ENCODE peak calls at places on chromosome 9, in five cellular contexts. H is CD8-positive, alpha-beta T cell; R is transverse colon; W is endodermal cell; Y is brain microvascular endothelial cell. K is an unnamed sample.
A peak's percentile ranks its signal among the peaks of the same experiment; 100 is the strongest.

GRCh38 chr9:14782652-14783051 is 60.1 kb upstream of the CER1 start:
- DNase-seq in H (no peak), R (no peak), Y (no peak), W (no peak), K (no peak)

GRCh38 chr9:133238272-133238850 is 29.3 kb upstream of the OBP2B start:
- DNase-seq in W (peak; percentile 100), R (peak; percentile 94), H (no peak), Y (peak; percentile 26), K (peak; percentile 91)

GRCh38 chr9:108775901-108776306 is 79.9 kb downstream of the ACTL7B start:
- DNase-seq in H (no peak), Y (no peak), R (no peak), W (no peak), K (no peak)

GRCh38 chr9:84779892-84780291 is 110.4 kb downstream of the NTRK2 start:
- DNase-seq in Y (no peak), W (no peak), H (no peak), R (no peak), K (no peak)

GRCh38 chr9:16321461-16322119 is 548.9 kb downstream of the BNC2 start:
- DNase-seq in R (no peak), Y (no peak), W (no peak), H (no peak), K (no peak)

GRCh38 chr9:81499021-81499454 is 190.3 kb downstream of the TLE1 start:
- DNase-seq in Y (peak; percentile 28), W (no peak), H (no peak), R (no peak), K (no peak)

GRCh38 chr9:69325409-69326212 is 596 bp downstream of the ENTREP1 start:
- DNase-seq in Y (no peak), R (peak; percentile 16), W (peak; percentile 78), H (no peak), K (peak; percentile 59)

GRCh38 chr9:130570200-130570599 is 9.2 kb upstream of the FUBP3 start:
- DNase-seq in R (no peak), H (no peak), W (no peak), Y (peak; percentile 37), K (no peak)

GRCh38 chr9:129656795-129657390 is 8.6 kb upstream of the PRRX2 start:
- DNase-seq in W (no peak), H (no peak), R (no peak), Y (peak; percentile 79), K (no peak)

GRCh38 chr9:26264709-26265601 is 586.7 kb upstream of the TUSC1 start:
- DNase-seq in W (no peak), Y (peak; percentile 93), R (no peak), H (no peak), K (no peak)

GRCh38 chr9:114507726-114508125 is 2.5 kb upstream of the WHRN start:
- DNase-seq in H (peak; percentile 28), Y (no peak), W (no peak), R (no peak), K (no peak)

DNA sequence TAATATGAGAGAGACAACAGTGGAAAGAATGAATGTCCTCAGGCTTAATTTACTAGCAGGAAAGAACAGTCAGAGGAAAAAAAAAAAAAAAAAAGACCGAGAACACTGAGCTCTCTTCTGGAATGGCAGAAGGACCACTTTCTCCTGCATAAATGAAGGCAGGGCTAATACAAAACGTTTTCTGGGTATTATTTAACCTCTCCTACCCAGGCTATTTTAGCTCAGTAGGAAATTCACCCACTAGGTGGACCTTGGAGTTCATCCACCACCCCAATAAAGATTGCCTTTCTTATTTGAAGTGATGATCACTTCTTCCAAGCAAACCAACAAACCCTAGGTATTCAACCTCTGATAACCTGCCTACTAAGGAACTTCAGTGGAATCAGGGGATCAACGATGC is 3.7 kb downstream of the GLIS3 start:
- DNase-seq in R (no peak), W (no peak), Y (no peak), H (no peak), K (no peak)
- H3K27me3 ChIP-seq in R (no peaks in the 10 kb centered on the region), W (peaks cover 36% of the 10 kb centered on the region), Y (no peaks in the 10 kb centered on the region), H (no peaks in the 10 kb centered on the region), K (no peaks in the 10 kb centered on the region)

DNA sequence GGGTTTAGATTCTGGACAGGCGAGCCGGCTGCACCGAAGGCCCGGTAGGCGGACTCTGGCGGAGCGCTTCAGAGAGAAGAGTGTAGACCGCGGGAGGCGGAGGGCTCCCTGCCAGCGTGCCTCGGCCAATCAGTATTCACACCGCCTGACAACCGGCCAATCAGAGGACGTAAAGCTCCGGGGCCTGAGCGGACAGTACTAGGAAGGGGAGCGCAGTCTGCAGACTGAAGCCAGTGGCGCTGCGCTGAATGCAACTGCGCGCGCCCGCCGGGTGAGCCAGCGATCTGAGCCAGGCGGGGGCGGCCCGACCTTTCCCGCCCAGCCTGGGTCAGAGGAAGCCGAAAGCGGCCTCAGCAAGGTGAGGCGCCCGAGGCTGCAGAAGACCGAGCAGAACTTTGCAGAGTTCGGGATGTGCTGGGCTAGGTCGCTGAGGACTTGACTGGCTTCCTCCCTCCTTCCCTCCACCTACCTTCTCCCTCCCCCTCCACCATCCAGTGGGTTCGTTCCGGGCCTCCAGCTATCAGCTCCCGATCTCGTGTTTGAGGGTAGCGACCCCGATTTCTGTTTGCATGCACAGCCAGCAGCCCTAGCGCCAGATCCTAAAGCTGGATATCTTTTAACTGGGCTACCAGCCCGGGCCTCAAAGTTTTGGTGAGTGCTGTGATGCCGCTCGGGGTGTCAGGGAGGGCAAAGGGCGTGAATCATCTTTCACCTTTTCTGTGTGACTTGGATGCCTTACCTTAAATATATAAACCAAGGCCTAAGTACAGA is at the start of gene DMRT2:
- DNase-seq in R (peak; percentile 93), Y (peak; percentile 12), H (no peak), W (peak; percentile 57), K (peak; percentile 17)
- H3K27me3 ChIP-seq in R (peaks cover 100% of the 10 kb centered on the region), Y (peaks cover 84% of the 10 kb centered on the region), H (peaks cover 59% of the 10 kb centered on the region), W (peaks cover 99% of the 10 kb centered on the region), K (no peaks in the 10 kb centered on the region)

DNA sequence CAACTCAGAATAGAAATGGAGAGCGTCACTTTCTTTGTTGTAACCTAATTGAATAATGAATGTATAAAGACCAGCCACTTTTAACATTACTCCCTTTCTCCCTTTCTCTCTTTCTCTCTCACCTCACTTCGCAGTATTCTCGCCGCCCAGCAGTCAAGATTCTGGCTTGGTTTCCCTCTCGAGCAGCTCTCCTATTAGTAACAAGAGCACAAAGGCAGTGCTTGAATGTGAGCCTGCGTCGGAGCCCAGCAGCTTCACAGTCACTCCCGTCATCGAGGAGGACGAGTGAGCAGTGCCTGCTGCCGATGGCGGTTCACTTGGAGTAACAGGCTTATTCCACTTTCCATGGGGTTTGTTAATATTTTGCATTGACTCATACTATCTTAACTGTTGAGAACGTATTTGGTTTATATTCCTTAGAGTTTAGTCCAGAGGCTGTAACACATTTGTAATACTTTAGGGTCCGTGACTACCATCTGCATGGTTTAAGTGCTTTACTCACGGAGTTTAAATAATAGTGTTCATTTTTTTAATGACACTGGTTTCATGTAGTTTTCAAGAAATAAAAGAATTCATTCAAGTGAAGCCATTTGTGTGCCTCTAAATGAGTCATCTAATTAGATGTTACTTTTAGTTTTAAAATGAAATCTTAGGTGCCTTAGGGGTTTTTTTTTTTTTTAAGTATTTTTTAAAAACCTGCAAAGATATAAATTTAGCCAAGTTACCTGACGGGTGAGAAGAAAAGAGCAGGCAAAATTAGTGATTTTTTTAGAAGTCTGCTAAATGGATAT is 8.4 kb upstream of the DMRT3 start:
- DNase-seq in Y (no peak), R (no peak), W (peak; percentile 86), H (no peak), K (no peak)
- H3K27me3 ChIP-seq in Y (peaks cover 67% of the 10 kb centered on the region), R (peaks cover 100% of the 10 kb centered on the region), W (peaks cover 100% of the 10 kb centered on the region), H (peaks cover 34% of the 10 kb centered on the region), K (peaks cover 56% of the 10 kb centered on the region)

GRCh38 chr9:20620658-20621552 is 1.4 kb downstream of the MLLT3 start:
- DNase-seq in Y (peak; percentile 22), W (peak; percentile 68), H (peak; percentile 76), R (peak; percentile 48), K (peak; percentile 64)
- H3K27me3 ChIP-seq in Y (no peaks in the 10 kb centered on the region), W (peaks cover 17% of the 10 kb centered on the region), H (no peaks in the 10 kb centered on the region), R (no peaks in the 10 kb centered on the region), K (no peaks in the 10 kb centered on the region)

GRCh38 chr9:134986957-134987356 is 69.2 kb upstream of the FCN1 start:
- DNase-seq in Y (no peak), H (no peak), W (no peak), R (no peak), K (no peak)
- H3K27me3 ChIP-seq in Y (no peaks in the 10 kb centered on the region), H (no peaks in the 10 kb centered on the region), W (no peaks in the 10 kb centered on the region), R (no peaks in the 10 kb centered on the region), K (no peaks in the 10 kb centered on the region)